ENCODE peak calls at places on chromosomes 13 and 19, in five cellular contexts. One of them, this sample, is unnamed.
A peak's percentile ranks its signal among the peaks of the same experiment; 100 is the strongest.

GRCh38 chr13:56349866-56350265 is 790.9 kb upstream of the PRR20A start:
- DNase-seq in colonic mucosa: no peak
- DNase-seq in A549: no peak
- DNase-seq in spleen: no peak
- DNase-seq in CD8-positive, alpha-beta T cell: no peak
- DNase-seq in this sample: no peak

GRCh38 chr13:94308808-94309207 is 170.7 kb downstream of the DCT start:
- DNase-seq in colonic mucosa: no peak
- DNase-seq in A549: no peak
- DNase-seq in spleen: no peak
- DNase-seq in CD8-positive, alpha-beta T cell: no peak
- DNase-seq in this sample: no peak

GRCh38 chr19:35818445-35818844 is 5.8 kb upstream of the PRODH2 start:
- DNase-seq in colonic mucosa: no peak
- DNase-seq in A549: no peak
- DNase-seq in spleen: no peak
- DNase-seq in CD8-positive, alpha-beta T cell: no peak
- DNase-seq in this sample: no peak

GRCh38 chr19:11242864-11243797 is 3.7 kb downstream of the ANGPTL8 start:
- DNase-seq in colonic mucosa: peak; percentile 96
- DNase-seq in A549: peak; percentile 87
- DNase-seq in spleen: peak; percentile 95
- DNase-seq in CD8-positive, alpha-beta T cell: peak; percentile 85
- DNase-seq in this sample: peak; percentile 87

GRCh38 chr13:61884830-61885229 is 469.2 kb upstream of the PCDH20 start:
- DNase-seq in colonic mucosa: no peak
- DNase-seq in A549: no peak
- DNase-seq in spleen: no peak
- DNase-seq in CD8-positive, alpha-beta T cell: no peak
- DNase-seq in this sample: no peak

GRCh38 chr19:54389556-54389955 is 24.8 kb upstream of the LAIR1 start:
- DNase-seq in colonic mucosa: no peak
- DNase-seq in A549: no peak
- DNase-seq in spleen: no peak
- DNase-seq in CD8-positive, alpha-beta T cell: no peak
- DNase-seq in this sample: no peak

GRCh38 chr13:99577934-99578917 is 77.0 kb downstream of the TM9SF2 start:
- DNase-seq in colonic mucosa: no peak
- DNase-seq in A549: no peak
- DNase-seq in spleen: no peak
- DNase-seq in CD8-positive, alpha-beta T cell: no peak
- DNase-seq in this sample: no peak

GRCh38 chr13:97921146-97921776 is 32.2 kb upstream of the IPO5 start:
- DNase-seq in colonic mucosa: no peak
- DNase-seq in A549: no peak
- DNase-seq in spleen: no peak
- DNase-seq in CD8-positive, alpha-beta T cell: no peak
- DNase-seq in this sample: no peak

GRCh38 chr19:39265321-39265916 is 2.8 kb upstream of the IFNL2 start:
- DNase-seq in colonic mucosa: no peak
- DNase-seq in A549: no peak
- DNase-seq in spleen: no peak
- DNase-seq in CD8-positive, alpha-beta T cell: no peak
- DNase-seq in this sample: no peak

GRCh38 chr19:18899624-18900560 is 3.9 kb upstream of the CERS1 start:
- DNase-seq in colonic mucosa: no peak
- DNase-seq in A549: no peak
- DNase-seq in spleen: peak; percentile 53
- DNase-seq in CD8-positive, alpha-beta T cell: no peak
- DNase-seq in this sample: no peak

GRCh38 chr19:31372245-31372781 is 23.1 kb upstream of the TSHZ3 start:
- DNase-seq in colonic mucosa: no peak
- DNase-seq in A549: no peak
- DNase-seq in spleen: no peak
- DNase-seq in CD8-positive, alpha-beta T cell: no peak
- DNase-seq in this sample: no peak

GRCh38 chr13:30401347-30401746 is 20.9 kb upstream of the UBE2L5 start:
- DNase-seq in colonic mucosa: no peak
- DNase-seq in A549: no peak
- DNase-seq in spleen: no peak
- DNase-seq in CD8-positive, alpha-beta T cell: no peak
- DNase-seq in this sample: no peak

GRCh38 chr13:110338441-110339101 is 31.5 kb downstream of the COL4A2 start:
- DNase-seq in colonic mucosa: no peak
- DNase-seq in A549: no peak
- DNase-seq in spleen: no peak
- DNase-seq in CD8-positive, alpha-beta T cell: no peak
- DNase-seq in this sample: no peak

GRCh38 chr13:105773887-105774538 is 761.4 kb downstream of the EFNB2 start:
- DNase-seq in colonic mucosa: no peak
- DNase-seq in A549: peak; percentile 5
- DNase-seq in spleen: no peak
- DNase-seq in CD8-positive, alpha-beta T cell: no peak
- DNase-seq in this sample: no peak

GRCh38 chr19:14383898-14384669 is 2.8 kb downstream of the ADGRE5 start:
- DNase-seq in colonic mucosa: peak; percentile 58
- DNase-seq in A549: no peak
- DNase-seq in spleen: no peak
- DNase-seq in CD8-positive, alpha-beta T cell: peak; percentile 73
- DNase-seq in this sample: peak; percentile 70

GRCh38 chr13:95002126-95002525 is 289.8 kb upstream of the SOX21 start:
- DNase-seq in colonic mucosa: no peak
- DNase-seq in A549: no peak
- DNase-seq in spleen: no peak
- DNase-seq in CD8-positive, alpha-beta T cell: no peak
- DNase-seq in this sample: no peak

GRCh38 chr13:45784755-45785675 is 66.5 kb downstream of the SIAH3 start:
- DNase-seq in colonic mucosa: no peak
- DNase-seq in A549: no peak
- DNase-seq in spleen: no peak
- DNase-seq in CD8-positive, alpha-beta T cell: no peak
- DNase-seq in this sample: no peak

GRCh38 chr13:73810647-73811046 is 323.6 kb downstream of the KLF12 start:
- DNase-seq in colonic mucosa: no peak
- DNase-seq in A549: no peak
- DNase-seq in spleen: no peak
- DNase-seq in CD8-positive, alpha-beta T cell: no peak
- DNase-seq in this sample: no peak

GRCh38 chr13:34247596-34247995 is 429.6 kb downstream of the RFC3 start:
- DNase-seq in colonic mucosa: no peak
- DNase-seq in A549: no peak
- DNase-seq in spleen: no peak
- DNase-seq in CD8-positive, alpha-beta T cell: no peak
- DNase-seq in this sample: no peak

DNA sequence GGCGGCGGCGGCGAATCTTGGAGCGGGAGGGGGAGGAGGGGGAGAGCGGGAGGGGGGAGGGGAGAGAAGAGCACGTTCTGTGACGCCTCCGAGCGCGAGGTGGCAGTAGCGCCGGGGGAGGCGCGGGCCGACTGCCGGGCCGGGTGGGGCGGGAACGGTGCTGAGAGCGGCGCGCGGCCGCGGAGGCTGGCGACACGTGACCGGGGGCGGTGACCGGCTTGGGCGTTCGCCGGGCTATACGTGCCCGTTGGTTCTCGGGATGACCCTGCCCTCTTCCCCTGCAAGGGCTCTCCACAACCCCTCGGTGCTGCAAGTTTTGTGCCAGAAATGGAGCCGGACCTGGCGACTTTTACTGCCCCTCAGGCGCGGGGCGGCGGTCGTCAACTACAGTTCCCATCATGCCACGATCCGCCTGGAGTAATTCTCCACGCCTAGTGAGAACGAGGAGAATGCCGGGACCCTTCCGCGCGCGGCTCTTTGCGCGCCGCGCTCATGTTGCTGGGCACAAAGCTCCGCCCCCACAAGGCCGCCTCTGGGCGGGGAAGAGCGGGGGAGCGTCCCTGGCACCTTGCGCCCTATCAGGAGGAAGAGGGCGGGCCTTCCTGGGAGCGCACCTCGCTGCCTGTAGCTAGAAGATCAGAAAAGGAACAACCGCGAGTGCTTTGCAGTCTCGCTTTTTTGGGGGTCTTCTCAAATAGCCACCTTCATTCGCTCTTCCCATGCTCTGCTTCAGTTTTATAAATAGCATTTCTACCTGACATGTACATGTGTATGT is at the start of gene KPNA3:
- DNase-seq in colonic mucosa: peak; percentile 96
- DNase-seq in A549: peak; percentile 73
- DNase-seq in spleen: peak; percentile 99
- DNase-seq in CD8-positive, alpha-beta T cell: peak; percentile 95
- DNase-seq in this sample: peak; percentile 90
- TF ChIP-seq CTCF in colonic mucosa: no peak
- TF ChIP-seq CTCF in A549: peak; percentile 29
- TF ChIP-seq CTCF in spleen: no peak
- TF ChIP-seq CTCF in CD8-positive, alpha-beta T cell: no peak
- TF ChIP-seq CTCF in this sample: no peak

DNA sequence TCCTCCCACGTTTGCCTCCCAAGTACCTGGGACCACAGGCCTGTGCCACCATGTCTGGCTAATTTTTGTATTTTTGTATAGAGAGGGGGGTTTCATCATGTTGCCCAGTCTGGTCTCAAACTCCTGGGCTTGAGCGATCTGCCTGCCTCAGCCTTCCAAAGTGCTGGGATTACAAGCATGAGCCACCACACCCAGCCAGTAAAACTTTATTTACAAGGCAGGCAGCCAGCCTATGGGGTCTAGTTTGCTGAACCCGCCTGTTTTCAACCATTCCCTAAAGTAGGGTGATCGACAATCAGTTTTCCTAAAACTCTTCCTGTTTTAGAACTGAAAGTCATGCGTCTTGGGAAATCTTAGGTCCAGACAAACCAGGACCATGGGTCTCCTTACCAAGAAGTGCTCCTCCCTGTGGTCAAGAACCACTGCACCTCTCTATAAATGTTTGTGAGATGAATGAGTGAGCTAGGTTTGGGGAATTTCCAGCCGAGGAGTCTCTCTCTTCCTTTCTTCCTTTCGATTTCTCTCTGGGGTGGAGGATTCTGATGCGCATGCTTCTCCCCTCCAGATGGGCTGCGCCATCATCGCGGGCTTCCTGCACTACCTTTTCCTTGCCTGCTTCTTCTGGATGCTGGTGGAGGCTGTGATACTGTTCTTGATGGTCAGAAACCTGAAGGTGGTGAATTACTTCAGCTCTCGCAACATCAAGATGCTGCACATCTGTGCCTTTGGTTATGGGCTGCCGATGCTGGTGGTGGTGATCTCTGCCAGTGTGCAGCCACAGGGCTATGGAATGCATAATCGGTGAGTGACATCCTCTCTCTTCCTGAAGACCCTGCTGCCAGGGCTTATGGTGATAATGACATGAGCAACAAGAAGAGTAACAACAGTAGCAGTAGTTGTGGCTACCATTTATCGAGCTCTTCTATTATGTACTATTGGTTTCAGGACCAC is 38.7 kb downstream of the ADGRE1 start:
- DNase-seq in colonic mucosa: no peak
- DNase-seq in A549: peak; percentile 46
- DNase-seq in spleen: no peak
- DNase-seq in CD8-positive, alpha-beta T cell: no peak
- DNase-seq in this sample: no peak
- TF ChIP-seq CTCF in colonic mucosa: no peak
- TF ChIP-seq CTCF in A549: peak; percentile 48
- TF ChIP-seq CTCF in spleen: no peak
- TF ChIP-seq CTCF in CD8-positive, alpha-beta T cell: no peak
- TF ChIP-seq CTCF in this sample: no peak

GRCh38 chr13:27203854-27204253 is 32.2 kb upstream of the USP12 start:
- DNase-seq in colonic mucosa: no peak
- DNase-seq in A549: no peak
- DNase-seq in spleen: no peak
- DNase-seq in CD8-positive, alpha-beta T cell: no peak
- DNase-seq in this sample: no peak
- TF ChIP-seq CTCF in colonic mucosa: no peak
- TF ChIP-seq CTCF in A549: peak; percentile 37
- TF ChIP-seq CTCF in spleen: no peak
- TF ChIP-seq CTCF in CD8-positive, alpha-beta T cell: no peak
- TF ChIP-seq CTCF in this sample: no peak

DNA sequence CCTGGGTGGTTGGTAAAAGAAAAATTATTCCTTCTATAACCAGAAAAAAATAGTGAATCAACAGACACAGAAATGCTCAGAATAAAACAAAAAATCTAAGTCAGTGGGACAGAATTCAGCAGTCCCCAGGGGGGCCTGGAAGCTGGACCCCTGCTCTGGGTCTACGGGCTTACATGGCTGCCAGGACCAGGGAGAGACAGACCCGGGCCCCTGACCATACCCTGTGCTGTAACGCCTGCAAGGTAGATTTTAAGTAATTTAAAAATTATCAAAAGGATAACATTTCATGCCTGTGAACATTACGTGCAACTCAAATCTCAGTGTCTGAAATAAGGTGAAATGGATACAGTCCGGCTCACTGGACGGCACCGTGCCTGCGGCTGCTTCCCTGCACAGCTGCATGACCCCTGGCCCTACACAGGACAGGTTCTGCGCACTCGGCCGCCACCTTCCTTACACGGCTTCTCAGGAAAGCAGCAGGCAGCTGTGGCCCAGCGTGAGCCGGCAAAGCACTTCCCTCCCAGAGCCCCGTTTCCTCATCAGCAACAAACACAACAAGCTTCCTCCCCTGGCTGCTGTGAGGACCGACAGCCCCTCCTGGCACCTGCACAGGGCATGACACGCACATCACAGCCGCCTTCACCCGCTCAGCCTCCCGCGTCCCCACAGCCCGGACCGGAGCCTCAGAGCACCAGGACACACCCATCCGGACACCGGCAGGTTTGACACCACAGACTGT is 22.2 kb downstream of the RASA3 start:
- DNase-seq in colonic mucosa: no peak
- DNase-seq in A549: no peak
- DNase-seq in spleen: peak; percentile 93
- DNase-seq in CD8-positive, alpha-beta T cell: peak; percentile 79
- DNase-seq in this sample: peak; percentile 60
- TF ChIP-seq CTCF in colonic mucosa: no peak
- TF ChIP-seq CTCF in A549: no peak
- TF ChIP-seq CTCF in spleen: peak; percentile 51
- TF ChIP-seq CTCF in CD8-positive, alpha-beta T cell: peak; percentile 69
- TF ChIP-seq CTCF in this sample: peak; percentile 27

DNA sequence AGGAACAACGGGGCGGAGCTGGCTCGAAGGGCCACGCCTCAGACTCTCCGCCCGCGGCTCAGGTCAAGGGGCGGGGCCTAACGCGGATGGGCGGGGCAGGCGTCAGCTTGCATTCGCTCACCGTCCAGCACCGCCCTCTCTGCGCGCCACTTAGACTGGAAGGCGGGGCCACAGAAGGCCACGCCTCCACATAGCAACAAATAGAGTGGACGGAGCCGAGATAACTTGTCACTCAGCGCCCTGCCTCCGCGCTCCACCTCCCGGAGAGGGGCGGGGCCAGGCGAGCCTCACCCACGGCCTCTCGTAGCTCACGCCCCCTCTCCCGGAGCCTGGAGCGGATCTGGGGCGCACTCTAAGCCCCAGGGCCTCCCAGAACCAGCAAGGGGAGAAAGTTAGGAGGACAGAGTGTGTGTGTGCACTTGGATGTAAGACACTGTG is 255 bp upstream of the BLVRB start:
- DNase-seq in colonic mucosa: peak; percentile 100
- DNase-seq in A549: peak; percentile 98
- DNase-seq in spleen: peak; percentile 100
- DNase-seq in CD8-positive, alpha-beta T cell: peak; percentile 100
- DNase-seq in this sample: peak; percentile 100
- TF ChIP-seq CTCF in colonic mucosa: no peak
- TF ChIP-seq CTCF in A549: no peak
- TF ChIP-seq CTCF in spleen: no peak
- TF ChIP-seq CTCF in CD8-positive, alpha-beta T cell: no peak
- TF ChIP-seq CTCF in this sample: no peak

This sample was measured in natural killer cell.